ENCODE peak calls at places on chromosomes 3 and 15, in eight cellular contexts. R is activated CD4-positive, alpha-beta memory T cell treated with anti-CD3 and anti-CD28 coated beads for 36 hours; T is MV-4-11; D is transverse colon; C is mucosa of gallbladder; V is fibroblast of lung; J is CD8-positive, alpha-beta T cell; U is NCI-H1694 treated with DMSO at 0.1 percent for 48 hours. I is an unnamed sample.

GRCh38 chr3:40333416-40333815 is 23.9 kb downstream of the EIF1B start:
- DNase-seq in R (no peak), T (no peak), D (no peak), C (no peak), V (no peak), J (no peak), U (no peak), I (no peak)

GRCh38 chr3:54792584-54792983 is 135.3 kb downstream of the LRTM1 start:
- DNase-seq in R (no peak), T (no peak), D (no peak), C (no peak), V (no peak), J (no peak), U (no peak), I (no peak)

GRCh38 chr3:124882749-124883148 is 4.4 kb downstream of the ITGB5 start:
- DNase-seq in R (no peak), T (no peak), D (no peak), C (no peak), V (peak), J (no peak), U (no peak), I (no peak)

GRCh38 chr3:113117511-113118302 is 93.7 kb upstream of the BOC start:
- DNase-seq in R (no peak), T (no peak), D (no peak), C (no peak), V (peak), J (no peak), U (no peak), I (no peak)

GRCh38 chr3:3589715-3590130 is 209.5 kb upstream of the LRRN1 start:
- DNase-seq in R (no peak), T (peak), D (no peak), C (no peak), V (peak), J (no peak), U (no peak), I (no peak)

GRCh38 chr15:70062321-70062956 is 35.3 kb downstream of the TLE3 start:
- DNase-seq in R (no peak), T (no peak), D (peak), C (peak), V (peak), J (no peak), U (peak), I (no peak)

GRCh38 chr3:62873672-62874397 is 1.4 kb downstream of the CADPS start:
- DNase-seq in R (no peak), T (no peak), D (peak), C (peak), V (peak), J (no peak), U (peak), I (peak)

GRCh38 chr15:79987569-79987955 is 16.6 kb upstream of the BCL2A1 start:
- DNase-seq in R (no peak), T (no peak), D (no peak), C (no peak), V (no peak), J (no peak), U (no peak), I (no peak)

GRCh38 chr3:39124876-39125836 is 17.7 kb downstream of the TTC21A start:
- DNase-seq in R (peak), T (no peak), D (peak), C (peak), V (peak), J (no peak), U (no peak), I (no peak)

GRCh38 chr3:183328823-183329222 is 75.8 kb downstream of the B3GNT5 start:
- DNase-seq in R (no peak), T (no peak), D (no peak), C (no peak), V (peak), J (no peak), U (no peak), I (no peak)